ENCODE peak calls at places on chromosome 12, in ten cellular contexts. C is activated T-helper 9 cell treated with anti-CD3 and anti-CD28 coated beads, Interleukin-2, amount 50 U/mL, for 16 hours; R is mucosa of gallbladder; J is cardiac fibroblast; Q is EL; D is epithelial cell of esophagus; G is HFF-Myc; N is pancreas; E is left cardiac atrium; I is dermis blood vessel endothelial cell. S is an unnamed sample.

GRCh38 chr12:91774471-91774921 is 371.1 kb downstream of the BTG1 start:
- DNase-seq in C (no peak), R (no peak), J (peak), Q (peak), D (no peak), G (peak), N (peak), E (no peak), I (no peak), S (no peak)

GRCh38 chr12:105451211-105451610 is 120.7 kb downstream of the C12orf75 start:
- DNase-seq in C (no peak), R (no peak), J (peak), Q (peak), D (no peak), G (no peak), N (no peak), E (no peak), I (peak), S (no peak)

GRCh38 chr12:117439531-117440001 is 78.1 kb upstream of the NOS1 start:
- DNase-seq in C (no peak), R (no peak), J (no peak), Q (no peak), D (no peak), G (no peak), N (no peak), E (no peak), I (no peak), S (no peak)

GRCh38 chr12:34406228-34406995 is 384.1 kb downstream of the ALG10 start:
- DNase-seq in C (no peak), R (peak), J (no peak), Q (no peak), D (no peak), G (no peak), N (peak), E (no peak), I (no peak), S (no peak)

GRCh38 chr12:27709932-27710591 is 570 bp upstream of the MRPS35 start:
- DNase-seq in C (no peak), R (no peak), J (peak), Q (peak), D (peak), G (peak), N (peak), E (no peak), I (peak), S (no peak)

GRCh38 chr12:47270782-47271664 is 191.3 kb upstream of the AMIGO2 start:
- DNase-seq in C (no peak), R (no peak), J (peak), Q (peak), D (peak), G (peak), N (no peak), E (no peak), I (no peak), S (no peak)

GRCh38 chr12:124130717-124131670 is 158.0 kb downstream of the ZNF664 start:
- DNase-seq in C (no peak), R (no peak), J (no peak), Q (no peak), D (no peak), G (no peak), N (no peak), E (no peak), I (no peak), S (no peak)

GRCh38 chr12:54984602-54985376 is at the start of gene TESPA1:
- DNase-seq in C (peak), R (peak), J (peak), Q (no peak), D (no peak), G (no peak), N (no peak), E (peak), I (no peak), S (peak)

GRCh38 chr12:12645485-12645884 is 33.8 kb downstream of the CREBL2 start:
- DNase-seq in C (no peak), R (peak), J (peak), Q (peak), D (peak), G (peak), N (no peak), E (no peak), I (peak), S (peak)

GRCh38 chr12:77102691-77103090 is 37.3 kb upstream of the E2F7 start:
- DNase-seq in C (no peak), R (no peak), J (peak), Q (peak), D (peak), G (no peak), N (no peak), E (no peak), I (peak), S (no peak)

GRCh38 chr12:49808686-49809368 is 19.4 kb downstream of the NCKAP5L start:
- DNase-seq in C (no peak), R (no peak), J (peak), Q (no peak), D (no peak), G (no peak), N (no peak), E (peak), I (no peak), S (no peak)

S was measured in effector memory CD4-positive, alpha-beta T cell.